ENCODE peak calls at places on chromosomes 4 and X, in seven cellular contexts. One of them, this sample, is unnamed.

GRCh38 chr4:84058201-84058600 is 440.9 kb downstream of the NKX6-1 start:
- DNase-seq in ovary: no peak
- DNase-seq in AG09309: no peak
- DNase-seq in lower leg skin: no peak
- DNase-seq in mesendoderm: no peak
- DNase-seq in neural progenitor cell: no peak
- DNase-seq in cardiac fibroblast: no peak
- DNase-seq in this sample: no peak

GRCh38 chr4:86685401-86685800 is 91.3 kb downstream of the PTPN13 start:
- DNase-seq in ovary: no peak
- DNase-seq in mesendoderm: peak; percentile 13
- DNase-seq in neural progenitor cell: no peak
- DNase-seq in cardiac fibroblast: peak; percentile 86
- DNase-seq in AG09309: peak; percentile 25
- DNase-seq in lower leg skin: no peak
- DNase-seq in this sample: peak; percentile 75

GRCh38 chrX:53048169-53049126 is at the start of gene GPR173:
- DNase-seq in neural progenitor cell: peak; percentile 74
- DNase-seq in lower leg skin: no peak
- DNase-seq in cardiac fibroblast: peak; percentile 63
- DNase-seq in mesendoderm: peak; percentile 68
- DNase-seq in AG09309: peak; percentile 11
- DNase-seq in ovary: peak; percentile 67
- DNase-seq in this sample: peak; percentile 60

GRCh38 chr4:110527156-110527555 is 51.2 kb downstream of the ENPEP start:
- DNase-seq in AG09309: no peak
- DNase-seq in mesendoderm: no peak
- DNase-seq in cardiac fibroblast: no peak
- DNase-seq in lower leg skin: no peak
- DNase-seq in ovary: no peak
- DNase-seq in neural progenitor cell: no peak
- DNase-seq in this sample: no peak

GRCh38 chrX:128622296-128622695 is 570.1 kb upstream of the ACTRT1 start:
- DNase-seq in lower leg skin: no peak
- DNase-seq in neural progenitor cell: no peak
- DNase-seq in cardiac fibroblast: no peak
- DNase-seq in ovary: no peak
- DNase-seq in AG09309: no peak
- DNase-seq in mesendoderm: no peak
- DNase-seq in this sample: no peak

GRCh38 chr4:155207534-155208257 is 740 bp upstream of the NPY2R start:
- DNase-seq in mesendoderm: peak; percentile 90
- DNase-seq in AG09309: no peak
- DNase-seq in lower leg skin: no peak
- DNase-seq in cardiac fibroblast: peak; percentile 16
- DNase-seq in ovary: no peak
- DNase-seq in neural progenitor cell: peak; percentile 83
- DNase-seq in this sample: no peak

GRCh38 chr4:573122-573892 is 2.8 kb downstream of the TMEM271 start:
- DNase-seq in cardiac fibroblast: no peak
- DNase-seq in ovary: no peak
- DNase-seq in lower leg skin: no peak
- DNase-seq in mesendoderm: no peak
- DNase-seq in AG09309: no peak
- DNase-seq in neural progenitor cell: no peak
- DNase-seq in this sample: no peak

GRCh38 chr4:111781611-111782010 is 363.6 kb upstream of the FAM241A start:
- DNase-seq in AG09309: no peak
- DNase-seq in neural progenitor cell: no peak
- DNase-seq in ovary: no peak
- DNase-seq in cardiac fibroblast: no peak
- DNase-seq in mesendoderm: peak; percentile 15
- DNase-seq in lower leg skin: no peak
- DNase-seq in this sample: peak; percentile 9

GRCh38 chr4:67584496-67584895 is 26.0 kb downstream of the STAP1 start:
- DNase-seq in lower leg skin: no peak
- DNase-seq in mesendoderm: no peak
- DNase-seq in AG09309: no peak
- DNase-seq in neural progenitor cell: no peak
- DNase-seq in ovary: no peak
- DNase-seq in cardiac fibroblast: no peak
- DNase-seq in this sample: no peak

GRCh38 chr4:94345984-94346383 is 3.3 kb upstream of the HPGDS start:
- DNase-seq in ovary: no peak
- DNase-seq in neural progenitor cell: no peak
- DNase-seq in AG09309: no peak
- DNase-seq in mesendoderm: no peak
- DNase-seq in lower leg skin: no peak
- DNase-seq in cardiac fibroblast: no peak
- DNase-seq in this sample: no peak

GRCh38 chr4:610411-611261 is 14.7 kb upstream of the PDE6B start:
- DNase-seq in lower leg skin: peak; percentile 26
- DNase-seq in ovary: no peak
- DNase-seq in AG09309: peak; percentile 10
- DNase-seq in mesendoderm: peak; percentile 48
- DNase-seq in cardiac fibroblast: peak; percentile 62
- DNase-seq in neural progenitor cell: no peak
- DNase-seq in this sample: peak; percentile 44

GRCh38 chr4:85737254-85737653 is 262.3 kb downstream of the ARHGAP24 start:
- DNase-seq in ovary: no peak
- DNase-seq in neural progenitor cell: no peak
- DNase-seq in lower leg skin: no peak
- DNase-seq in cardiac fibroblast: no peak
- DNase-seq in AG09309: no peak
- DNase-seq in mesendoderm: no peak
- DNase-seq in this sample: no peak

GRCh38 chr4:3814026-3814570 is 47.9 kb downstream of the ADRA2C start:
- DNase-seq in ovary: no peak
- DNase-seq in neural progenitor cell: no peak
- DNase-seq in AG09309: no peak
- DNase-seq in mesendoderm: no peak
- DNase-seq in cardiac fibroblast: no peak
- DNase-seq in lower leg skin: no peak
- DNase-seq in this sample: no peak

GRCh38 chrX:42090395-42090794 is 167.0 kb upstream of the CASK start:
- DNase-seq in ovary: no peak
- DNase-seq in AG09309: no peak
- DNase-seq in cardiac fibroblast: no peak
- DNase-seq in lower leg skin: no peak
- DNase-seq in mesendoderm: no peak
- DNase-seq in neural progenitor cell: no peak
- DNase-seq in this sample: no peak

GRCh38 chrX:22758807-22759481 is 240.8 kb upstream of the DDX53 start:
- DNase-seq in AG09309: no peak
- DNase-seq in cardiac fibroblast: no peak
- DNase-seq in lower leg skin: no peak
- DNase-seq in ovary: no peak
- DNase-seq in neural progenitor cell: no peak
- DNase-seq in mesendoderm: no peak
- DNase-seq in this sample: no peak

GRCh38 chrX:71493111-71493613 is 39.7 kb upstream of the OGT start:
- DNase-seq in cardiac fibroblast: no peak
- DNase-seq in ovary: peak; percentile 26
- DNase-seq in mesendoderm: no peak
- DNase-seq in lower leg skin: peak; percentile 38
- DNase-seq in AG09309: no peak
- DNase-seq in neural progenitor cell: no peak
- DNase-seq in this sample: peak; percentile 33

GRCh38 chrX:38806054-38806389 is 4.8 kb downstream of the MID1IP1 start:
- DNase-seq in AG09309: no peak
- DNase-seq in ovary: no peak
- DNase-seq in cardiac fibroblast: no peak
- DNase-seq in mesendoderm: no peak
- DNase-seq in lower leg skin: no peak
- DNase-seq in neural progenitor cell: no peak
- DNase-seq in this sample: no peak

GRCh38 chrX:81301877-81302276 is 100.0 kb downstream of the SH3BGRL start:
- DNase-seq in mesendoderm: peak; percentile 35
- DNase-seq in lower leg skin: no peak
- DNase-seq in AG09309: no peak
- DNase-seq in neural progenitor cell: no peak
- DNase-seq in ovary: no peak
- DNase-seq in cardiac fibroblast: peak; percentile 5
- DNase-seq in this sample: peak; percentile 4

GRCh38 chr4:172998527-172999469 is 169.8 kb upstream of the GALNT7 start:
- DNase-seq in cardiac fibroblast: peak; percentile 95
- DNase-seq in neural progenitor cell: no peak
- DNase-seq in lower leg skin: no peak
- DNase-seq in AG09309: no peak
- DNase-seq in mesendoderm: peak; percentile 25
- DNase-seq in ovary: no peak
- DNase-seq in this sample: peak; percentile 82

GRCh38 chr4:147794787-147795413 is 63.0 kb downstream of the ARHGAP10 start:
- DNase-seq in ovary: no peak
- DNase-seq in AG09309: no peak
- DNase-seq in cardiac fibroblast: no peak
- DNase-seq in lower leg skin: no peak
- DNase-seq in neural progenitor cell: no peak
- DNase-seq in mesendoderm: no peak
- DNase-seq in this sample: no peak

GRCh38 chrX:20399728-20400414 is 133.2 kb upstream of the RPS6KA3 start:
- DNase-seq in lower leg skin: no peak
- DNase-seq in AG09309: no peak
- DNase-seq in ovary: no peak
- DNase-seq in mesendoderm: no peak
- DNase-seq in cardiac fibroblast: no peak
- DNase-seq in neural progenitor cell: no peak
- DNase-seq in this sample: no peak

GRCh38 chr4:128793859-128794667 is 15.4 kb upstream of the JADE1 start:
- DNase-seq in mesendoderm: no peak
- DNase-seq in ovary: no peak
- DNase-seq in cardiac fibroblast: peak; percentile 27
- DNase-seq in AG09309: no peak
- DNase-seq in lower leg skin: no peak
- DNase-seq in neural progenitor cell: no peak
- DNase-seq in this sample: peak; percentile 60

GRCh38 chr4:72896515-72896914 is 173.0 kb downstream of the COX18 start:
- DNase-seq in AG09309: peak; percentile 85
- DNase-seq in mesendoderm: peak; percentile 83
- DNase-seq in lower leg skin: peak; percentile 45
- DNase-seq in cardiac fibroblast: peak; percentile 85
- DNase-seq in neural progenitor cell: no peak
- DNase-seq in ovary: no peak
- DNase-seq in this sample: peak; percentile 91

GRCh38 chr4:81913427-81913878 is 441.7 kb upstream of the RASGEF1B start:
- DNase-seq in ovary: no peak
- DNase-seq in lower leg skin: peak; percentile 28
- DNase-seq in cardiac fibroblast: peak; percentile 16
- DNase-seq in mesendoderm: peak; percentile 94
- DNase-seq in neural progenitor cell: peak; percentile 89
- DNase-seq in AG09309: no peak
- DNase-seq in this sample: peak; percentile 24

GRCh38 chr4:3082915-3083515 is 8.5 kb downstream of the HTT start:
- DNase-seq in cardiac fibroblast: no peak
- DNase-seq in neural progenitor cell: no peak
- DNase-seq in ovary: no peak
- DNase-seq in AG09309: no peak
- DNase-seq in mesendoderm: no peak
- DNase-seq in lower leg skin: no peak
- DNase-seq in this sample: no peak

GRCh38 chr4:94603170-94603747 is 151.5 kb downstream of the PDLIM5 start:
- DNase-seq in lower leg skin: no peak
- DNase-seq in ovary: no peak
- DNase-seq in neural progenitor cell: no peak
- DNase-seq in AG09309: no peak
- DNase-seq in cardiac fibroblast: peak; percentile 83
- DNase-seq in mesendoderm: no peak
- DNase-seq in this sample: peak; percentile 80

GRCh38 chrX:103674531-103675454 is 11.7 kb downstream of the MORF4L2 start:
- DNase-seq in AG09309: no peak
- DNase-seq in ovary: no peak
- DNase-seq in neural progenitor cell: peak; percentile 49
- DNase-seq in mesendoderm: peak; percentile 34
- DNase-seq in lower leg skin: no peak
- DNase-seq in cardiac fibroblast: no peak
- DNase-seq in this sample: no peak

GRCh38 chrX:149819371-149819770 is 37.6 kb downstream of the MAGEA9 start:
- DNase-seq in mesendoderm: no peak
- DNase-seq in neural progenitor cell: no peak
- DNase-seq in lower leg skin: no peak
- DNase-seq in cardiac fibroblast: peak; percentile 0
- DNase-seq in AG09309: no peak
- DNase-seq in ovary: no peak
- DNase-seq in this sample: no peak

GRCh38 chrX:42530027-42530426 is 247.9 kb downstream of the PPP1R2C start:
- DNase-seq in ovary: no peak
- DNase-seq in lower leg skin: no peak
- DNase-seq in AG09309: peak; percentile 68
- DNase-seq in cardiac fibroblast: peak; percentile 71
- DNase-seq in mesendoderm: peak; percentile 67
- DNase-seq in neural progenitor cell: no peak
- DNase-seq in this sample: peak; percentile 53

GRCh38 chr4:1038948-1039492 is 27.6 kb downstream of the FGFRL1 start:
- DNase-seq in neural progenitor cell: no peak
- DNase-seq in mesendoderm: no peak
- DNase-seq in ovary: no peak
- DNase-seq in lower leg skin: no peak
- DNase-seq in AG09309: no peak
- DNase-seq in cardiac fibroblast: no peak
- DNase-seq in this sample: no peak

GRCh38 chr4:26065833-26066232 is 151.8 kb downstream of the SMIM20 start:
- DNase-seq in lower leg skin: no peak
- DNase-seq in neural progenitor cell: no peak
- DNase-seq in cardiac fibroblast: no peak
- DNase-seq in AG09309: no peak
- DNase-seq in mesendoderm: no peak
- DNase-seq in ovary: no peak
- DNase-seq in this sample: no peak

GRCh38 chr4:145909331-145909730 is 29.3 kb downstream of the ZNF827 start:
- DNase-seq in cardiac fibroblast: peak; percentile 64
- DNase-seq in lower leg skin: peak; percentile 47
- DNase-seq in neural progenitor cell: peak; percentile 72
- DNase-seq in AG09309: no peak
- DNase-seq in mesendoderm: peak; percentile 96
- DNase-seq in ovary: peak; percentile 81
- DNase-seq in this sample: no peak

GRCh38 chr4:173534439-173534838 is 4.4 kb upstream of the HAND2 start:
- DNase-seq in ovary: no peak
- DNase-seq in lower leg skin: no peak
- DNase-seq in cardiac fibroblast: no peak
- DNase-seq in AG09309: no peak
- DNase-seq in neural progenitor cell: no peak
- DNase-seq in mesendoderm: no peak
- DNase-seq in this sample: no peak

GRCh38 chr4:56084849-56085248 is 136.1 kb downstream of the CEP135 start:
- DNase-seq in cardiac fibroblast: no peak
- DNase-seq in neural progenitor cell: no peak
- DNase-seq in lower leg skin: no peak
- DNase-seq in AG09309: no peak
- DNase-seq in mesendoderm: no peak
- DNase-seq in ovary: no peak
- DNase-seq in this sample: no peak

This sample was measured in iris pigment epithelial cell.